ENCODE peak calls at places on chromosomes 12 and 14, in eight cellular contexts. One of them, this sample, is unnamed.

GRCh38 chr12:6977653-6978052 is 6.9 kb downstream of the EMG1 start:
- DNase-seq in WTC11: no peak
- DNase-seq in mesothelial cell of epicardium: no peak
- DNase-seq in fibroblast of pulmonary artery: no peak
- DNase-seq in fibroblast of lung: no peak
- DNase-seq in right atrium auricular region: no peak
- DNase-seq in breast epithelium: no peak
- DNase-seq in transverse colon: no peak
- DNase-seq in this sample: no peak

GRCh38 chr14:23910081-23910875 is 43.3 kb upstream of the DHRS4 start:
- DNase-seq in WTC11: peak; percentile 90
- DNase-seq in mesothelial cell of epicardium: no peak
- DNase-seq in fibroblast of pulmonary artery: peak; percentile 62
- DNase-seq in fibroblast of lung: peak; percentile 53
- DNase-seq in right atrium auricular region: no peak
- DNase-seq in breast epithelium: no peak
- DNase-seq in transverse colon: peak; percentile 54
- DNase-seq in this sample: peak; percentile 15

GRCh38 chr12:15278816-15279658 is 43.3 kb upstream of the PTPRO start:
- DNase-seq in WTC11: no peak
- DNase-seq in mesothelial cell of epicardium: no peak
- DNase-seq in fibroblast of pulmonary artery: peak; percentile 81
- DNase-seq in fibroblast of lung: peak; percentile 72
- DNase-seq in right atrium auricular region: peak; percentile 77
- DNase-seq in breast epithelium: peak; percentile 61
- DNase-seq in transverse colon: peak; percentile 46
- DNase-seq in this sample: no peak

GRCh38 chr12:47995976-47996375 is 8.3 kb downstream of the COL2A1 start:
- DNase-seq in WTC11: no peak
- DNase-seq in mesothelial cell of epicardium: no peak
- DNase-seq in fibroblast of pulmonary artery: peak; percentile 71
- DNase-seq in fibroblast of lung: peak; percentile 79
- DNase-seq in right atrium auricular region: no peak
- DNase-seq in breast epithelium: no peak
- DNase-seq in transverse colon: no peak
- DNase-seq in this sample: no peak

GRCh38 chr14:52876806-52877205 is 74.0 kb downstream of the FERMT2 start:
- DNase-seq in WTC11: no peak
- DNase-seq in mesothelial cell of epicardium: no peak
- DNase-seq in fibroblast of pulmonary artery: no peak
- DNase-seq in fibroblast of lung: no peak
- DNase-seq in right atrium auricular region: no peak
- DNase-seq in breast epithelium: no peak
- DNase-seq in transverse colon: no peak
- DNase-seq in this sample: no peak

GRCh38 chr12:78120866-78121590 is 290.3 kb downstream of the NAV3 start:
- DNase-seq in WTC11: no peak
- DNase-seq in mesothelial cell of epicardium: no peak
- DNase-seq in fibroblast of pulmonary artery: peak; percentile 79
- DNase-seq in fibroblast of lung: peak; percentile 82
- DNase-seq in right atrium auricular region: no peak
- DNase-seq in breast epithelium: no peak
- DNase-seq in transverse colon: no peak
- DNase-seq in this sample: no peak

GRCh38 chr12:50618864-50619609 is 114.3 kb downstream of the DIP2B start:
- DNase-seq in WTC11: no peak
- DNase-seq in mesothelial cell of epicardium: no peak
- DNase-seq in fibroblast of pulmonary artery: peak; percentile 71
- DNase-seq in fibroblast of lung: peak; percentile 45
- DNase-seq in right atrium auricular region: no peak
- DNase-seq in breast epithelium: no peak
- DNase-seq in transverse colon: peak; percentile 52
- DNase-seq in this sample: no peak

GRCh38 chr12:2187195-2187963 is 134.6 kb downstream of the CACNA1C start:
- DNase-seq in WTC11: no peak
- DNase-seq in mesothelial cell of epicardium: no peak
- DNase-seq in fibroblast of pulmonary artery: no peak
- DNase-seq in fibroblast of lung: no peak
- DNase-seq in right atrium auricular region: no peak
- DNase-seq in breast epithelium: no peak
- DNase-seq in transverse colon: no peak
- DNase-seq in this sample: no peak

GRCh38 chr14:25833341-25834121 is 764.3 kb downstream of the NOVA1 start:
- DNase-seq in WTC11: peak; percentile 57
- DNase-seq in mesothelial cell of epicardium: peak; percentile 53
- DNase-seq in fibroblast of pulmonary artery: peak; percentile 68
- DNase-seq in fibroblast of lung: peak; percentile 42
- DNase-seq in right atrium auricular region: no peak
- DNase-seq in breast epithelium: no peak
- DNase-seq in transverse colon: peak; percentile 11
- DNase-seq in this sample: peak; percentile 31

GRCh38 chr14:38868415-38869290 is 234.4 kb downstream of the SEC23A start:
- DNase-seq in WTC11: no peak
- DNase-seq in mesothelial cell of epicardium: no peak
- DNase-seq in fibroblast of pulmonary artery: no peak
- DNase-seq in fibroblast of lung: no peak
- DNase-seq in right atrium auricular region: no peak
- DNase-seq in breast epithelium: no peak
- DNase-seq in transverse colon: no peak
- DNase-seq in this sample: no peak

GRCh38 chr12:102950107-102950949 is 7.1 kb upstream of the ASCL1 start:
- DNase-seq in WTC11: peak; percentile 63
- DNase-seq in mesothelial cell of epicardium: no peak
- DNase-seq in fibroblast of pulmonary artery: no peak
- DNase-seq in fibroblast of lung: no peak
- DNase-seq in right atrium auricular region: no peak
- DNase-seq in breast epithelium: no peak
- DNase-seq in transverse colon: no peak
- DNase-seq in this sample: peak; percentile 54
- TF ChIP-seq CTCF in WTC11: no peak
- TF ChIP-seq CTCF in mesothelial cell of epicardium: peak; percentile 26
- TF ChIP-seq CTCF in fibroblast of pulmonary artery: no peak
- TF ChIP-seq CTCF in fibroblast of lung: no peak
- TF ChIP-seq CTCF in right atrium auricular region: no peak
- TF ChIP-seq CTCF in breast epithelium: no peak
- TF ChIP-seq CTCF in transverse colon: no peak
- TF ChIP-seq CTCF in this sample: peak; percentile 54

GRCh38 chr14:51157012-51157411 is 62.1 kb upstream of the TRIM9 start:
- DNase-seq in WTC11: no peak
- DNase-seq in mesothelial cell of epicardium: no peak
- DNase-seq in fibroblast of pulmonary artery: peak; percentile 48
- DNase-seq in fibroblast of lung: peak; percentile 38
- DNase-seq in right atrium auricular region: no peak
- DNase-seq in breast epithelium: no peak
- DNase-seq in transverse colon: no peak
- DNase-seq in this sample: no peak
- TF ChIP-seq CTCF in WTC11: peak; percentile 19
- TF ChIP-seq CTCF in mesothelial cell of epicardium: no peak
- TF ChIP-seq CTCF in fibroblast of pulmonary artery: peak; percentile 55
- TF ChIP-seq CTCF in fibroblast of lung: peak; percentile 49
- TF ChIP-seq CTCF in right atrium auricular region: peak; percentile 38
- TF ChIP-seq CTCF in breast epithelium: peak; percentile 12
- TF ChIP-seq CTCF in transverse colon: peak; percentile 26
- TF ChIP-seq CTCF in this sample: peak; percentile 58

DNA sequence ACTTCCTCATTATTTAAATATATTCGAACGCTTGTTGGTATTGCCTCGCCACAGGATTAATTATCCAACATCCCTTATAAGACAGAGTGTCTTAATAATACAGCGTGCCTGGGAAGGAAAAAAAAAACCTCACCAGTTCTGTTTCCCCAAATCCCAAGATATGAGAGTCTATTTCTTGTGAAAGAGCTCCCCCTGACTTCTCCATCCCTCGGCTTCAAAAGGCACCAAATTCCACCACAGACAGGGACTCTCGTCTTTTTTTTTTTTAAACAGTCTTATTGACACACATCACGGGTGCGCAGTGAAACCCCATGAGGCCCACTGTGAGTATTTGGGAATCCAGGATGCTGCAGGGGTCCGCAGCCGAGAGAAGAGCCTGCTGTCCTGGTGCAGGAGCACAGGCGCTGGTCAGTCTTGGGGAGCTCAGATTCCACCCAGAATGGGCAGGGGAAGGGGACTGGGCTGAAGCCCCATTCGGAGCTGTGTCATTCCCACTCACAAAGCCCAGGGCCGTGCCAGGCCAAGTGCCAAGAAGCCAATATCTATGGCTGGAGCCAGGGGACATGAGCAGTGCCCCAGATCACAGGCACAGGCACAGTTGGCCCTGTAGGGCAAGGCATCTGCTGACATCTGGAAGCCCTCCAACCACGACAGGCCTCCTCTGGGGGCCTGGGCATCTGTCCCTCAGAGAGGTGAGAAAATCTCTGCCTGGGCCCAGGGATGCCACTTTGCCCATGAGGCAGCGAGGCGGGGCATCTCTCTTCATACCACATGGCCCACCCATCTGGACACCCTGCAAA is 71.9 kb downstream of the BCL11B start:
- DNase-seq in WTC11: no peak
- DNase-seq in mesothelial cell of epicardium: no peak
- DNase-seq in fibroblast of pulmonary artery: no peak
- DNase-seq in fibroblast of lung: no peak
- DNase-seq in right atrium auricular region: no peak
- DNase-seq in breast epithelium: no peak
- DNase-seq in transverse colon: no peak
- DNase-seq in this sample: no peak
- TF ChIP-seq CTCF in WTC11: no peak
- TF ChIP-seq CTCF in mesothelial cell of epicardium: no peak
- TF ChIP-seq CTCF in fibroblast of pulmonary artery: no peak
- TF ChIP-seq CTCF in fibroblast of lung: no peak
- TF ChIP-seq CTCF in right atrium auricular region: peak; percentile 26
- TF ChIP-seq CTCF in breast epithelium: no peak
- TF ChIP-seq CTCF in transverse colon: no peak
- TF ChIP-seq CTCF in this sample: no peak

DNA sequence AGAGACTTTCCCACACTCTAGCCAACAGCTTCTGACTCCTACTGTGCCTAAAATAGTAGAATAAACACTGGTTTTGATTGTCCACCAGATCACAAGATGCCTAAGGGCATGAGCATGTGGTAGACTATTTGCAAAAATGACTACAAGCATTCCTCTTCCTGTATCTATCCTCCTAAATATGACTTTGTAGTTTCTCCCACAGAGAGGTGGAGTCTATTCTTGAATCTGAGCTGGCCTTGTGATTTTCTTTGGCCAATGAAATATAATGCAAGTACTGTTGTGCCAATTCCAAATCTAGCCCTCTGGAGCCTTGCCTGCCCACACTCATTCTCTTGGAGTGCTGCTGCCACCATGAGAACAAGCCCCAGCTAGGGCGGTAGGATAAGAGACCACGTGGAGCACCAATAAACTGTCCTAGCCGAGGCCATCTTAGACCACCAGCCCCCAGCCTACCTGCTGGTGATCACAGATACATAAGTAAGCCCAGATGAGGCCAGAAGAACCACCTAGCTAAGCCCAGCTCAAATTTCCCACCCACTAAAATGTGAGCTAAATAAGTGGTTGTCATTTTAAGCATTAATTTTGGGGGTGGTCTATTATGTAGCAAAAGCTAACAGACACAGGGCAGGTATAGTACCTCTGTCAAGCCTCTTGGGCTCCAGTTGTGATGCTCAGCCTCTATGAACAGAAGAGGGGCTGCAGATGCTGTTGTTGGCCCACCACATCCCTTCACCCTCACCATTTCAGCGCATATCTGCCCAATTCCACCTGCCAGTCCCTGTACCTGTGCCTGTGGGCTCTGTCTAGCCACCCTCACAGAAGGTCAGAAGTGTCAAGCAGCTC is 17.9 kb downstream of the ZFP36L1 start:
- DNase-seq in WTC11: no peak
- DNase-seq in mesothelial cell of epicardium: no peak
- DNase-seq in fibroblast of pulmonary artery: no peak
- DNase-seq in fibroblast of lung: no peak
- DNase-seq in right atrium auricular region: no peak
- DNase-seq in breast epithelium: no peak
- DNase-seq in transverse colon: no peak
- DNase-seq in this sample: no peak
- TF ChIP-seq CTCF in WTC11: no peak
- TF ChIP-seq CTCF in mesothelial cell of epicardium: no peak
- TF ChIP-seq CTCF in fibroblast of pulmonary artery: no peak
- TF ChIP-seq CTCF in fibroblast of lung: no peak
- TF ChIP-seq CTCF in right atrium auricular region: no peak
- TF ChIP-seq CTCF in breast epithelium: no peak
- TF ChIP-seq CTCF in transverse colon: no peak
- TF ChIP-seq CTCF in this sample: no peak

This sample was measured in progenitor cell of endocrine pancreas.